ENCODE peak calls at places on chromosomes 5 and 9, in seven cellular contexts. V is prostate gland, G is cardiac fibroblast, B is A549, P is tibial artery, N is AG04450, C is colonic mucosa. Q is an unnamed sample.

GRCh38 chr5:146832985-146833732 is 45.4 kb downstream of the PPP2R2B start:
- DNase-seq in P (no peak), V (no peak), N (no peak), G (no peak), B (no peak), C (no peak), Q (no peak)

GRCh38 chr5:180133060-180133459 is 61.5 kb upstream of the RNF130 start:
- DNase-seq in N (no peak), V (no peak), P (no peak), C (no peak), G (no peak), B (no peak), Q (no peak)

GRCh38 chr5:143019614-143020515 is 249.7 kb downstream of the ARHGAP26 start:
- DNase-seq in C (no peak), N (no peak), P (no peak), B (no peak), G (no peak), V (no peak), Q (no peak)

GRCh38 chr5:37424441-37424840 is 45.3 kb downstream of the WDR70 start:
- DNase-seq in G (no peak), C (no peak), B (no peak), V (no peak), N (no peak), P (no peak), Q (no peak)

GRCh38 chr9:95018099-95018927 is 291.8 kb downstream of the AOPEP start:
- DNase-seq in V (peak), N (peak), P (no peak), B (peak), C (no peak), G (peak), Q (no peak)

GRCh38 chr9:93098236-93098946 is 2.4 kb downstream of the CARD19 start:
- DNase-seq in V (peak), P (peak), C (peak), B (peak), N (peak), G (peak), Q (peak)

GRCh38 chr9:136516191-136516654 is 29.6 kb downstream of the NOTCH1 start:
- DNase-seq in C (no peak), P (no peak), N (no peak), B (no peak), V (no peak), G (no peak), Q (no peak)

GRCh38 chr5:170420809-170421412 is 31.7 kb upstream of the KCNMB1 start:
- DNase-seq in V (peak), C (peak), P (peak), B (peak), G (peak), N (peak), Q (peak)

GRCh38 chr9:121735065-121735791 is 83.8 kb downstream of the DAB2IP start:
- DNase-seq in V (no peak), P (no peak), N (no peak), G (peak), C (peak), B (peak), Q (peak)

GRCh38 chr9:37984672-37985611 is 81.0 kb upstream of the SLC25A51 start:
- DNase-seq in C (peak), P (no peak), N (no peak), G (peak), V (no peak), B (no peak), Q (no peak)

GRCh38 chr5:73764586-73764985 is 138.6 kb downstream of the ARHGEF28 start:
- DNase-seq in B (peak), C (no peak), N (peak), P (no peak), V (no peak), G (peak), Q (peak)

GRCh38 chr5:111618644-111619271 is 106.4 kb upstream of the STARD4 start:
- DNase-seq in C (no peak), B (peak), P (no peak), N (no peak), G (no peak), V (no peak), Q (no peak)

GRCh38 chr9:94623253-94623652 is 16.1 kb downstream of the FBP1 start:
- DNase-seq in P (no peak), V (no peak), G (peak), B (peak), C (peak), N (no peak), Q (peak)

GRCh38 chr5:141654298-141654697 is 3.1 kb upstream of the FCHSD1 start:
- DNase-seq in P (no peak), N (peak), C (no peak), B (no peak), V (no peak), G (peak), Q (no peak)

GRCh38 chr9:18485691-18486090 is 11.7 kb downstream of the ADAMTSL1 start:
- DNase-seq in C (no peak), P (no peak), G (peak), N (no peak), V (no peak), B (no peak), Q (no peak)

GRCh38 chr9:33304367-33304766 is 14.1 kb downstream of the NFX1 start:
- DNase-seq in B (no peak), V (no peak), C (no peak), G (no peak), N (no peak), P (no peak), Q (no peak)

GRCh38 chr5:95835682-95836405 is 13.3 kb upstream of the GLRX start:
- DNase-seq in B (no peak), V (no peak), G (peak), C (no peak), P (no peak), N (no peak), Q (no peak)

GRCh38 chr9:4927701-4928100 is 57.4 kb upstream of the JAK2 start:
- DNase-seq in C (no peak), G (no peak), N (no peak), V (no peak), B (no peak), P (no peak), Q (no peak)

GRCh38 chr5:176192094-176192721 is 46.0 kb upstream of the SIMC1 start:
- DNase-seq in B (no peak), C (no peak), N (no peak), P (no peak), G (no peak), V (no peak), Q (no peak)

GRCh38 chr5:90056911-90057705 is 352.4 kb downstream of the CETN3 start:
- DNase-seq in V (no peak), P (no peak), B (no peak), N (no peak), G (peak), C (no peak), Q (no peak)

GRCh38 chr9:99411068-99411467 is 189.0 kb downstream of the SEC61B start:
- DNase-seq in G (no peak), B (no peak), P (no peak), N (peak), V (no peak), C (no peak), Q (no peak)

GRCh38 chr9:36292641-36293040 is 34.4 kb upstream of the GNE start:
- DNase-seq in N (no peak), B (no peak), V (no peak), P (no peak), C (no peak), G (no peak), Q (no peak)

GRCh38 chr5:91929522-91929817 is 546.4 kb upstream of the ARRDC3 start:
- DNase-seq in N (no peak), P (no peak), G (no peak), C (no peak), B (no peak), V (no peak), Q (no peak)

GRCh38 chr5:6225121-6225607 is 153.2 kb downstream of the MED10 start:
- DNase-seq in G (no peak), C (no peak), B (no peak), N (no peak), P (no peak), V (no peak), Q (no peak)

GRCh38 chr5:6221141-6221626 is 157.2 kb downstream of the MED10 start:
- DNase-seq in G (no peak), N (no peak), C (no peak), P (no peak), B (no peak), V (no peak), Q (no peak)

GRCh38 chr5:6220346-6221088 is 157.8 kb downstream of the MED10 start:
- DNase-seq in B (no peak), C (no peak), V (no peak), P (no peak), G (no peak), N (no peak), Q (no peak)

GRCh38 chr5:6222899-6223298 is 155.4 kb downstream of the MED10 start:
- DNase-seq in V (no peak), N (no peak), G (no peak), B (no peak), P (no peak), C (no peak), Q (no peak)

GRCh38 chr5:6222121-6222520 is 156.2 kb downstream of the MED10 start:
- DNase-seq in N (no peak), P (no peak), C (no peak), V (no peak), B (no peak), G (no peak), Q (no peak)
- TF ChIP-seq CTCF in N (no peak), P (no peak), C (no peak), V (no peak), B (no peak), G (no peak), Q (no peak)

GRCh38 chr5:94159144-94159543 is 417.7 kb upstream of the POU5F2 start:
- DNase-seq in B (no peak), G (peak), P (no peak), C (no peak), V (no peak), N (no peak), Q (no peak)
- TF ChIP-seq CTCF in B (no peak), G (peak), P (no peak), C (no peak), V (no peak), N (no peak), Q (no peak)

DNA sequence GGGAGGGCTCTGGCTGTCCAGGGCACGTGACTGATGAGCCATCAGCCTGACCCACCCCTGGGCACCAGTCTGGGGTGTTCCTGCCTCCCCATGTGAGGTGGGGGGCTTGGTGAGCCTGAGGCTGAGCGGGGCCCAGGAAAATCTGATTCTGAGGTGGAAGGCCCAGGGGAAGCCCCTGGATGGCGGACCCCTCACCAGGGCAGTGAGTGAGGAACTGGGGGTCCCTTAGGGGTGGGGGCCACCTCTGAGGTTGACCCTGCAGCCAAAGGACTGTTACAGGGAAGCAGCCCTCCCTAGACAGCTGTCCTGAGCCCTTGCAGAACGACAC is 60.4 kb upstream of the RNU6ATAC start:
- DNase-seq in B (no peak), P (no peak), G (no peak), N (no peak), V (no peak), C (no peak), Q (no peak)
- TF ChIP-seq CTCF in B (no peak), P (no peak), G (no peak), N (no peak), V (no peak), C (no peak), Q (no peak)

GRCh38 chr5:136018814-136019777 is 9.7 kb upstream of the TGFBI start:
- DNase-seq in N (peak), G (peak), V (no peak), B (peak), C (peak), P (no peak), Q (no peak)

GRCh38 chr5:136015966-136016365 is 12.8 kb upstream of the TGFBI start:
- DNase-seq in P (no peak), G (no peak), N (no peak), B (no peak), V (no peak), C (no peak), Q (no peak)

GRCh38 chr5:136014976-136015375 is 13.8 kb upstream of the TGFBI start:
- DNase-seq in B (no peak), C (no peak), V (no peak), N (no peak), G (no peak), P (no peak), Q (no peak)

GRCh38 chr5:136020001-136020382 is 8.8 kb upstream of the TGFBI start:
- DNase-seq in B (no peak), C (no peak), N (no peak), P (no peak), G (no peak), V (no peak), Q (no peak)

DNA sequence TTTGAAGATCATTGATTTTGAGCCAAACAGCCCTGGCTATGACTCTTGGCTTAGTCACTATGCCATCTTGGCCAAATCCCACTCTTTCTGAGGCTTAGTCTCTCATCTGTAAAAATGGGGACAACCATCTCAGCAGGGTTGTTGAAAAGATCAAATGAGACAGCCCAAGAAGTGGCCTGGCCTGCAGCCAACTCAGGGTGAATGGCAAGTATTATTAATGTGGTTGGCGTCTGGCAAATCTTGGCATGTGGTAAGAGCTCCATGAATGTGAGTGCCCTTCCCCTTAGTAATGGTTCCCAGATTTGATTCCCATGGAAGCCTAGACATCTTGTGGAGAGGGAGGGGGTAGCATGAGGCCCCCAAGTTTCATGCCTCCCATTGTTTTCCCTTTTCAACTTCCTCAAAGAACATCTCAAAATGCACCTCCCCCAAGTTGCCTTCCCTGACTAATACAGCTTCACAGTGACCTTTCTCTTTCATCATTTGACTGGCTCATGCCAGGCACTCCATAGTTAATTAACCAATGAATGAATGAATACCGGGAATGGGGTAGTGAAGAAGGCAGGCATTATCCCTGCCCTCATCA is 11.8 kb upstream of the TGFBI start:
- DNase-seq in N (no peak), C (no peak), P (no peak), V (no peak), G (peak), B (peak), Q (peak)
- TF ChIP-seq CTCF in N (no peak), C (no peak), P (no peak), V (no peak), G (no peak), B (no peak), Q (peak)

GRCh38 chr5:56426658-56427057 is 193.5 kb upstream of the ANKRD55 start:
- DNase-seq in V (no peak), C (no peak), P (no peak), G (no peak), B (no peak), N (no peak), Q (no peak)
- TF ChIP-seq CTCF in V (no peak), C (no peak), P (no peak), G (no peak), B (no peak), N (no peak), Q (no peak)

DNA sequence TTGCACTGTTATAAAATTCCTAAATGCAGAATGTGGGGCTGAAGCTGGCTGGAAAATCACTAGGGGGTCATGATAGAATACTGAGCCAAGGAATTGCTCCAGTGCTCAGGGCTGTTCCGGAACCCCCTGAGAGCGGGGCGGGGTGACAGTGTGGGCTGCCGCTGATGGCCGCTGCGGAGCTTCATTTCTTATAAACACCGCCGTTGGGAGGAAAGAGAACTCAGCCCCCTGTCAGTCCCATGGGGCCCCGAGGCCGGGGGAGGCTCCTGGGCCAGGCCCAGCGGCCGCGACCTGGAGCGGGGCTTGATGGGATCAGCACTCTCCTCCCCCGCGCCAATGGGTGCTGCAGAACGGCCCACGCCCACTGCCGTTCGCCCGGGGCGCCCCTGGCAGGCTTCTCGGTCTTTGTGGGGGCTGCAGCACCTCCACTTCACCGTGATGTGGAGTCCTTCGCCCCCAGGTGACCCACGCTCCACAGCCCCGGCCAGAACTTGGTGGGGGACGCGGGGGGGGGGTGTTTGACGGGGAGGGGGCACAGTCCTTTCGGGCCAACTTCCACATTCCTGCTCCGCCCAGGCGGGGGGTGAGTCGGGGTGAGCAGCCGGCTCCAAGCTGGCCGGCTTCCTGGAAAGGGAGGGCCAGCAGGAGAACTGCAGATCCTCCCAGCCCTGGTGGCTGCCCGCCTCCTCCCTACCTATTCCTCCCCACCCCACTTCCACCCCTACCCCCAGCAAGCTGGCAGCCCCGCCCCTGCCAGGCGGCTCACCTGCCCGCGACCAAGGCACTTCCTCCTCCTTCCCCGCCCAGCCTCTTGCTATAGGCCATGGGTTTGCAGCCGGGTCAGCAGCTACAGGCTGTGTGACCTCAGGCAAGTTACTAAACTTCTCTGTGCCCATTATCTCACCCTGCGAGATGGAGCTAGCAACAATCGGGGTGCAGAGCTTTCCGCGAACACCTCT is 5.4 kb upstream of the IRF1 start:
- DNase-seq in G (peak), N (peak), C (peak), P (peak), B (peak), V (peak), Q (peak)
- TF ChIP-seq CTCF in G (no peak), N (no peak), C (no peak), P (no peak), B (no peak), V (no peak), Q (no peak)

DNA sequence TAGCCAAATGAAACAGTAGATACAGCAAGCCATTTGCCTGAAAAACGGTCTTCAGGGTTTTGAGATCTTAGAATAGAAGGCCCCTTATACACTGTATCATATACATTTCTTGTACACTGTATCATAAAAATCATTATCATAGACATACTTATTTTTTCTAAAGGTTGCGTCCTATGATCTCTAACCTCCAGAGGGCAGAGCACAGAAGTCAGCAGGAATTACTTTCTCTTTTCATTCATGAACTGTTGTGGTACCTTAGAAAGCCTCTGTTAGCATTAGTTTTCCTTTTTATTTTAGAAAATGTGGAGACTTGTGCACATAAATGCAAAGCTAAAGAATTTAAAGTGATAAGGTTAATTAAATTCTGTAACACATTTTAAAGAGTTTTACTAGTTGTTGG is 115.4 kb downstream of the OXCT1 start:
- DNase-seq in V (no peak), B (no peak), P (no peak), G (no peak), C (no peak), N (no peak), Q (no peak)
- TF ChIP-seq CTCF in V (no peak), B (peak), P (no peak), G (no peak), C (no peak), N (no peak), Q (no peak)

GRCh38 chr5:33303696-33304095 is 137.1 kb upstream of the TARS1 start:
- DNase-seq in G (no peak), N (no peak), V (no peak), C (no peak), B (no peak), P (no peak), Q (no peak)

GRCh38 chr5:33299621-33300208 is 141.1 kb upstream of the TARS1 start:
- DNase-seq in N (peak), B (peak), C (no peak), V (peak), P (no peak), G (peak), Q (peak)

GRCh38 chr5:33300209-33300742 is 140.5 kb upstream of the TARS1 start:
- DNase-seq in G (peak), V (no peak), B (no peak), C (no peak), P (no peak), N (no peak), Q (no peak)

DNA sequence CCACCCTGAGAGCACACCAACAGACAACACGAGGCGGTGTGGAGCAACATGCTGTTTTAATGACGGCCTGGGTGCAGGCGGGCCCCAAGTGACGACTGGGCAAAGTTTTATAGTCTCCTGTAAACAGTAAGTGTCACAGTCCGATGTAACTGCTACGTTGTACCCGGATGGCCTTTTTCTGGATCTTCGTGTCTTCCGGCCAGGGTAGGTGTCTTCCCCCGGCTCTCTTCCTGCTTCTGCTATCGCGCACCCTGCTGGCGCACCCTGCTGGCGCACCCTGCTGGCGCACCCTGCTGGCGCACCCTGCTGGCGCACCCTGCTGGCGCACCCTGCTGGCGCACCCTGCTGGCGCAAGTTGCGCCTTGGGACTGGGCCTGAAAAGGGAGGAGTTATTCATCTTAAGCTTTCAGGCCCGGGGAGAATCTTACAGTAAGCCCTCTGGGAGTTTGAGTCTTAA is 143.0 kb upstream of the TARS1 start:
- DNase-seq in V (no peak), C (no peak), B (peak), N (no peak), P (no peak), G (no peak), Q (no peak)
- TF ChIP-seq CTCF in V (no peak), C (no peak), B (peak), N (no peak), P (no peak), G (peak), Q (no peak)

GRCh38 chr5:153480401-153480800 is 10.1 kb upstream of the GRIA1 start:
- DNase-seq in G (peak), C (no peak), P (no peak), N (no peak), B (no peak), V (no peak), Q (no peak)

DNA sequence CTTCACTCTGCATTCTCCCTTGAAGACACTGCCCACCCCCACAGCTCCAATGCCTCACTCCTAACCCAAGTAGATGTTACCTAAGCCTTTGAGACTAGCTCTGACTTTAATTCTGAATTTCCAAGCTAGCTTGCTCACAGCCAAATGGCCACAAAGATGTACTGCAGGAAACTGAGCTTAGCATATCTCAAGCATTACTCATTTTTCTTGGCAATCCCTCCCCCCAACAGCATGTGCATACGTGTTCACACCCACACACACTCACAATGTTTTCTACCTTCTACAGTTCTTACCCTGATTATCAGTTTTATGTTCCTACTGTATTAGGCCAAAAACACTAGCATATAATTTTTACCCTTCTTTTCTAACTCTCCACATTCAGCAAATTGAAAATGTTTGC is 13.7 kb upstream of the GRIA1 start:
- DNase-seq in N (peak), B (peak), C (no peak), V (no peak), G (peak), P (no peak), Q (no peak)
- TF ChIP-seq CTCF in N (peak), B (no peak), C (no peak), V (no peak), G (peak), P (no peak), Q (no peak)